ENCODE peak calls at places on chromosomes 16 and 17, in ten cellular contexts. One of them, this sample, is unnamed.

GRCh38 chr17:44071198-44071520 is 624 bp downstream of the G6PC3 start:
- DNase-seq in cardiac muscle cell: no peak
- DNase-seq in WTC11: no peak
- DNase-seq in neural crest cell: no peak
- DNase-seq in fibroblast of lung: no peak
- DNase-seq in AG04450: no peak
- DNase-seq in astrocyte of the spinal cord: no peak
- DNase-seq in colonic mucosa: no peak
- DNase-seq in ascending aorta: no peak
- DNase-seq in nephron progenitor cell: no peak
- DNase-seq in this sample: no peak

GRCh38 chr16:1708768-1709180 is 2.8 kb downstream of the MAPK8IP3 start:
- DNase-seq in fibroblast of lung: peak; percentile 48
- DNase-seq in neural crest cell: no peak
- DNase-seq in astrocyte of the spinal cord: peak; percentile 39
- DNase-seq in colonic mucosa: no peak
- DNase-seq in ascending aorta: no peak
- DNase-seq in WTC11: no peak
- DNase-seq in nephron progenitor cell: no peak
- DNase-seq in AG04450: peak; percentile 45
- DNase-seq in cardiac muscle cell: peak; percentile 69
- DNase-seq in this sample: no peak

GRCh38 chr16:20647736-20648135 is 49.7 kb downstream of the ACSM1 start:
- DNase-seq in colonic mucosa: no peak
- DNase-seq in neural crest cell: no peak
- DNase-seq in cardiac muscle cell: no peak
- DNase-seq in nephron progenitor cell: no peak
- DNase-seq in AG04450: no peak
- DNase-seq in fibroblast of lung: no peak
- DNase-seq in ascending aorta: no peak
- DNase-seq in WTC11: no peak
- DNase-seq in astrocyte of the spinal cord: no peak
- DNase-seq in this sample: no peak

GRCh38 chr16:74896389-74897370 is 88.2 kb downstream of the WDR59 start:
- DNase-seq in WTC11: no peak
- DNase-seq in astrocyte of the spinal cord: peak; percentile 46
- DNase-seq in ascending aorta: no peak
- DNase-seq in AG04450: no peak
- DNase-seq in neural crest cell: no peak
- DNase-seq in colonic mucosa: no peak
- DNase-seq in cardiac muscle cell: peak; percentile 30
- DNase-seq in fibroblast of lung: peak; percentile 57
- DNase-seq in nephron progenitor cell: no peak
- DNase-seq in this sample: no peak

GRCh38 chr16:56956756-56957155 is 5.0 kb upstream of the CETP start:
- DNase-seq in fibroblast of lung: no peak
- DNase-seq in WTC11: no peak
- DNase-seq in AG04450: no peak
- DNase-seq in neural crest cell: no peak
- DNase-seq in nephron progenitor cell: no peak
- DNase-seq in colonic mucosa: no peak
- DNase-seq in astrocyte of the spinal cord: no peak
- DNase-seq in cardiac muscle cell: no peak
- DNase-seq in ascending aorta: no peak
- DNase-seq in this sample: no peak

GRCh38 chr16:46929378-46930332 is 43.8 kb downstream of the DNAJA2 start:
- DNase-seq in colonic mucosa: peak; percentile 75
- DNase-seq in ascending aorta: no peak
- DNase-seq in nephron progenitor cell: peak; percentile 77
- DNase-seq in astrocyte of the spinal cord: peak; percentile 41
- DNase-seq in cardiac muscle cell: peak; percentile 67
- DNase-seq in neural crest cell: peak; percentile 81
- DNase-seq in fibroblast of lung: peak; percentile 47
- DNase-seq in WTC11: peak; percentile 84
- DNase-seq in AG04450: peak; percentile 11
- DNase-seq in this sample: peak; percentile 71

GRCh38 chr16:9419161-9419560 is 327.7 kb downstream of the HAPSTR1 start:
- DNase-seq in neural crest cell: no peak
- DNase-seq in AG04450: no peak
- DNase-seq in fibroblast of lung: no peak
- DNase-seq in WTC11: no peak
- DNase-seq in colonic mucosa: no peak
- DNase-seq in nephron progenitor cell: no peak
- DNase-seq in cardiac muscle cell: no peak
- DNase-seq in astrocyte of the spinal cord: no peak
- DNase-seq in ascending aorta: no peak
- DNase-seq in this sample: no peak

GRCh38 chr17:76240461-76241204 is at the start of gene RNF157:
- DNase-seq in AG04450: no peak
- DNase-seq in nephron progenitor cell: peak; percentile 84
- DNase-seq in ascending aorta: no peak
- DNase-seq in WTC11: peak; percentile 81
- DNase-seq in neural crest cell: peak; percentile 66
- DNase-seq in colonic mucosa: peak; percentile 60
- DNase-seq in cardiac muscle cell: peak; percentile 56
- DNase-seq in fibroblast of lung: peak; percentile 43
- DNase-seq in astrocyte of the spinal cord: peak; percentile 43
- DNase-seq in this sample: peak; percentile 73

GRCh38 chr16:569445-570254 is at the start of gene PIGQ:
- DNase-seq in ascending aorta: no peak
- DNase-seq in AG04450: no peak
- DNase-seq in colonic mucosa: peak; percentile 65
- DNase-seq in cardiac muscle cell: peak; percentile 69
- DNase-seq in nephron progenitor cell: peak; percentile 77
- DNase-seq in WTC11: peak; percentile 80
- DNase-seq in astrocyte of the spinal cord: peak; percentile 62
- DNase-seq in fibroblast of lung: peak; percentile 47
- DNase-seq in neural crest cell: peak; percentile 59
- DNase-seq in this sample: peak; percentile 44

GRCh38 chr17:66426397-66427033 is 124.1 kb downstream of the PRKCA start:
- DNase-seq in astrocyte of the spinal cord: no peak
- DNase-seq in neural crest cell: no peak
- DNase-seq in nephron progenitor cell: no peak
- DNase-seq in AG04450: no peak
- DNase-seq in fibroblast of lung: peak; percentile 18
- DNase-seq in cardiac muscle cell: peak; percentile 47
- DNase-seq in WTC11: no peak
- DNase-seq in colonic mucosa: peak; percentile 48
- DNase-seq in ascending aorta: no peak
- DNase-seq in this sample: no peak

GRCh38 chr16:75566040-75566888 is at the start of gene GABARAPL2:
- DNase-seq in astrocyte of the spinal cord: peak; percentile 79
- DNase-seq in WTC11: peak; percentile 95
- DNase-seq in AG04450: no peak
- DNase-seq in colonic mucosa: peak; percentile 88
- DNase-seq in neural crest cell: peak; percentile 94
- DNase-seq in nephron progenitor cell: peak; percentile 98
- DNase-seq in cardiac muscle cell: peak; percentile 80
- DNase-seq in fibroblast of lung: peak; percentile 70
- DNase-seq in ascending aorta: peak; percentile 23
- DNase-seq in this sample: peak; percentile 89

GRCh38 chr17:17751489-17751995 is 70.3 kb downstream of the RAI1 start:
- DNase-seq in neural crest cell: no peak
- DNase-seq in ascending aorta: no peak
- DNase-seq in AG04450: no peak
- DNase-seq in WTC11: no peak
- DNase-seq in astrocyte of the spinal cord: no peak
- DNase-seq in fibroblast of lung: no peak
- DNase-seq in nephron progenitor cell: no peak
- DNase-seq in colonic mucosa: no peak
- DNase-seq in cardiac muscle cell: no peak
- DNase-seq in this sample: no peak

GRCh38 chr16:28318042-28318597 is 25.8 kb downstream of the SBK1 start:
- DNase-seq in WTC11: no peak
- DNase-seq in neural crest cell: no peak
- DNase-seq in cardiac muscle cell: no peak
- DNase-seq in colonic mucosa: no peak
- DNase-seq in astrocyte of the spinal cord: no peak
- DNase-seq in ascending aorta: no peak
- DNase-seq in nephron progenitor cell: no peak
- DNase-seq in AG04450: no peak
- DNase-seq in fibroblast of lung: no peak
- DNase-seq in this sample: no peak

GRCh38 chr17:21843951-21844590 is 151.7 kb downstream of the KCNJ18 start:
- DNase-seq in astrocyte of the spinal cord: no peak
- DNase-seq in neural crest cell: no peak
- DNase-seq in ascending aorta: no peak
- DNase-seq in colonic mucosa: no peak
- DNase-seq in AG04450: no peak
- DNase-seq in fibroblast of lung: no peak
- DNase-seq in cardiac muscle cell: no peak
- DNase-seq in nephron progenitor cell: no peak
- DNase-seq in WTC11: no peak
- DNase-seq in this sample: no peak

DNA sequence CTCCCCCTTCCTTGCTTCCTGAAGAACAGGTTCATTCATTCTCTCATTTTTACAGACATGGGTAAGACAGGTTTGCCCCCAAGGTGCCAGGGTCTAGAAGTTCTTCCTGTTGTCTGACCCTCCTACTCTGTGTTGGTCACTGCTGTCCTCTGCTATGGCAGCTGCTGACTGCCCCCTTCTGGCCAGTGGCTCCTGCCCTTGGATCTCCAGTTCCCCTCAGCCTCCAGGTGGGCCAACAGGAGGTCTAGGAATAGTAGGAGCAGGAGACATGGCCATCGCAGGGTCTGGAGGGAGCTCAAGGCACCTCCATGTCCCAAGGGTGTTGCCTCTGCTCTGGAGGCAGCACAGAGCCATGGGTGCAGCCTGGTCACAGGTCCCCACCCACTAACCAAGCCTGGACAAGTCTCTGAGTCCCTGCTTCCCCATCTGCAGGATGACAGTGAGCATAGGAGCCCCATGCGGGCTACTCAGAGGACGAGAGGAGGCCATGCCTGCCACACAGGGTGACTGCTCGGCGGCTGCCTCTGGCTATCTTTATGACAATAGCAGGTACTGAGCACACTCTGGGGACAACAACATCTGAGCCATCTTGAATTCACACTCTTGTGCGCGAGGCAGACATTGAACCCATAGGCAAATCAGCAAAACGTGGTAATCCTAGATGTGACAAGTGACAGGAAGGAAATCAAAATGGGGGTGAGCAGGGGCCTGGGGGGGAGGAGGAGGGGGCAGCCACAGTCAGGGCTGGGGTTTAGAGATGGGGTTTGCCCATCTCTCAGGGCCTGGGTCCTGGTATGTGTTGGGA is 27.0 kb upstream of the NXPH3 start:
- DNase-seq in fibroblast of lung: peak; percentile 36
- DNase-seq in ascending aorta: no peak
- DNase-seq in neural crest cell: no peak
- DNase-seq in WTC11: peak; percentile 83
- DNase-seq in nephron progenitor cell: no peak
- DNase-seq in AG04450: no peak
- DNase-seq in astrocyte of the spinal cord: peak; percentile 27
- DNase-seq in cardiac muscle cell: peak; percentile 73
- DNase-seq in colonic mucosa: no peak
- DNase-seq in this sample: no peak
- TF ChIP-seq CTCF in fibroblast of lung: peak; percentile 69
- TF ChIP-seq CTCF in ascending aorta: peak; percentile 20
- TF ChIP-seq CTCF in neural crest cell: peak; percentile 51
- TF ChIP-seq CTCF in WTC11: peak; percentile 44
- TF ChIP-seq CTCF in nephron progenitor cell: peak; percentile 28
- TF ChIP-seq CTCF in AG04450: peak; percentile 63
- TF ChIP-seq CTCF in astrocyte of the spinal cord: peak; percentile 77
- TF ChIP-seq CTCF in cardiac muscle cell: peak; percentile 91
- TF ChIP-seq CTCF in colonic mucosa: peak; percentile 20
- TF ChIP-seq CTCF in this sample: peak; percentile 50

GRCh38 chr16:3095869-3096268 is 3.2 kb downstream of the ZSCAN10 start:
- DNase-seq in AG04450: no peak
- DNase-seq in colonic mucosa: no peak
- DNase-seq in neural crest cell: no peak
- DNase-seq in cardiac muscle cell: no peak
- DNase-seq in ascending aorta: no peak
- DNase-seq in WTC11: no peak
- DNase-seq in astrocyte of the spinal cord: no peak
- DNase-seq in nephron progenitor cell: no peak
- DNase-seq in fibroblast of lung: no peak
- DNase-seq in this sample: no peak
- TF ChIP-seq CTCF in AG04450: no peak
- TF ChIP-seq CTCF in colonic mucosa: peak; percentile 16
- TF ChIP-seq CTCF in neural crest cell: peak; percentile 46
- TF ChIP-seq CTCF in cardiac muscle cell: peak; percentile 22
- TF ChIP-seq CTCF in ascending aorta: no peak
- TF ChIP-seq CTCF in WTC11: no peak
- TF ChIP-seq CTCF in astrocyte of the spinal cord: peak; percentile 10
- TF ChIP-seq CTCF in nephron progenitor cell: no peak
- TF ChIP-seq CTCF in fibroblast of lung: peak; percentile 11
- TF ChIP-seq CTCF in this sample: peak; percentile 19

DNA sequence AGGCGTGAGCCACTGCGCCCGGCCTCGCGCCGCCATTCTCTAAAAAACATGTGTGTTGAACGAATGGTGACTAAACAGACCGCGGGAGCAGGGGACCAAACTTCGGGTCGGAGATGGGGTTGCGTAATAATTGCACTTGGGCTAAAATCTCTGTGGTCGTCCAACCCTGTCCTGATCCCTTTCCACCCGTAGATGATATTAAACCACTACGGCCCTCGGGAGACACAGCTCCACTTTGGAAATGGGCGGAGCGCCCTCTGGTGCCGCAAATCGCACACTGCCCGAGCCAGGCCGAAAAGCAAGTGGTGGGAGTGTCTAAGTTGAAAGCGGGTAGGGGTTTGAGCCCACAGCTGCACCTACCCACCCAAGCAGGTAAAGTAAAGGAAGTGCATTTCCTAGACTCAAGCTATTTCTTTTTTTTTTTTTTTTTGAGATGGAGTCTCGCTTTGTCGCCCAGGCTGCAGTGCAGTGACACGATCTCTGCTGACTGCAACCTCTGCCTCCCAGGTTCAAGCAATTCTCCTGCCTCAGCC is 17.0 kb downstream of the CAVIN1 start:
- DNase-seq in WTC11: peak; percentile 92
- DNase-seq in nephron progenitor cell: peak; percentile 85
- DNase-seq in AG04450: no peak
- DNase-seq in ascending aorta: no peak
- DNase-seq in colonic mucosa: peak; percentile 88
- DNase-seq in fibroblast of lung: peak; percentile 83
- DNase-seq in neural crest cell: peak; percentile 86
- DNase-seq in astrocyte of the spinal cord: peak; percentile 66
- DNase-seq in cardiac muscle cell: peak; percentile 86
- DNase-seq in this sample: peak; percentile 74
- TF ChIP-seq CTCF in WTC11: peak; percentile 35
- TF ChIP-seq CTCF in nephron progenitor cell: peak; percentile 62
- TF ChIP-seq CTCF in AG04450: peak; percentile 74
- TF ChIP-seq CTCF in ascending aorta: peak; percentile 84
- TF ChIP-seq CTCF in colonic mucosa: peak; percentile 82
- TF ChIP-seq CTCF in fibroblast of lung: peak; percentile 71
- TF ChIP-seq CTCF in neural crest cell: peak; percentile 82
- TF ChIP-seq CTCF in astrocyte of the spinal cord: peak; percentile 90
- TF ChIP-seq CTCF in cardiac muscle cell: peak; percentile 83
- TF ChIP-seq CTCF in this sample: peak; percentile 81

DNA sequence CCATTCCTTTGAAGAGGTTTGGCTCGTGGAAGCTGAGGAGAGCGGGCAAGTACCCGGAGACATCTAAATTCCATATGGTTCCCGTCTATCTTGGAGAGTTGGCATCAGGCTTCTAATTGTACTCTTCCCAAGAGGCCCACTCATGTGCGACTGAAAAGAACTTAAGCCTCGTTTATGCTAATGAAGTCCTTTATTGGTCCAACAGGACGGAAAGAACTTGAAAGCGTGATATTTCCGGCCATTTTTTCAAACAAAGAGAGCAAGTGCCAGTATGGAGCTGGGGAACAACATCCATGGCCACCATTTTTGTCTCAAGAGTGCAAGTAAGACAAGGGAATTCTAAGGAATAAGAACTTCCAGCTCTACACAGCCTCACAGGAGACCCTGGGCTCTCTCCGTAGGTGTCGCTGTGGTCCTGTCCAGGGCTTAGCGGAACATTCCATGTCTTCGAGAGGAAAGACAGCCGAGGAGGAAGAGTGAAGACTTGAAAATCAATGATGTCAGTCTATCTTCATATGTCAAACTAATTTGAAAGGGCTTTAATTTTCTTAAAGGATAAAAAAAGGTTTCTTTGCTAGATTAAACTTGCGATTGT is 566.0 kb upstream of the PSMD7 start:
- DNase-seq in astrocyte of the spinal cord: no peak
- DNase-seq in ascending aorta: no peak
- DNase-seq in neural crest cell: no peak
- DNase-seq in fibroblast of lung: no peak
- DNase-seq in cardiac muscle cell: no peak
- DNase-seq in WTC11: no peak
- DNase-seq in nephron progenitor cell: no peak
- DNase-seq in AG04450: no peak
- DNase-seq in colonic mucosa: no peak
- DNase-seq in this sample: no peak
- TF ChIP-seq CTCF in astrocyte of the spinal cord: no peak
- TF ChIP-seq CTCF in ascending aorta: no peak
- TF ChIP-seq CTCF in neural crest cell: no peak
- TF ChIP-seq CTCF in fibroblast of lung: no peak
- TF ChIP-seq CTCF in cardiac muscle cell: no peak
- TF ChIP-seq CTCF in WTC11: no peak
- TF ChIP-seq CTCF in nephron progenitor cell: no peak
- TF ChIP-seq CTCF in AG04450: no peak
- TF ChIP-seq CTCF in colonic mucosa: no peak
- TF ChIP-seq CTCF in this sample: no peak

This sample was measured in progenitor cell of endocrine pancreas.